ENCODE peak calls at places on chromosomes 11 and 22, in seven cellular contexts. V is A673, J is Panc1, E is pancreas, I is neuronal stem cell, Q is small intestine, F is sigmoid colon. Y is an unnamed sample.

GRCh38 chr22:21858025-21858764 is 9.2 kb downstream of the MAPK1 start:
- DNase-seq in J (no peak), F (no peak), I (no peak), Q (peak; percentile 23), E (no peak), V (no peak), Y (no peak)

GRCh38 chr11:47057374-47057773 is 119.3 kb downstream of the ARFGAP2 start:
- DNase-seq in F (no peak), E (no peak), I (no peak), V (no peak), Q (no peak), J (no peak), Y (no peak)

GRCh38 chr11:5229388-5229787 is 2.5 kb upstream of the HBB start:
- DNase-seq in I (no peak), J (no peak), F (no peak), Q (no peak), E (no peak), V (no peak), Y (no peak)

GRCh38 chr11:13120691-13121090 is 111.6 kb downstream of the RASSF10 start:
- DNase-seq in Q (no peak), E (no peak), I (no peak), V (peak; percentile 3), J (no peak), F (no peak), Y (no peak)

GRCh38 chr22:22400099-22400498 is 108.4 kb downstream of the ZNF280B start:
- DNase-seq in F (no peak), J (no peak), E (no peak), V (no peak), Q (no peak), I (no peak), Y (no peak)

GRCh38 chr22:44698531-44699421 is 3.2 kb upstream of the PRR5 start:
- DNase-seq in E (no peak), F (peak; percentile 81), J (no peak), I (peak; percentile 52), V (no peak), Q (no peak), Y (no peak)

GRCh38 chr11:86115542-86116385 is 46.9 kb upstream of the PICALM start:
- DNase-seq in E (no peak), V (no peak), J (no peak), F (no peak), Q (no peak), I (no peak), Y (no peak)

GRCh38 chr11:9761441-9761945 is 97.6 kb downstream of the SWAP70 start:
- DNase-seq in F (no peak), E (no peak), V (no peak), I (no peak), J (no peak), Q (no peak), Y (no peak)

GRCh38 chr22:26573026-26573662 is 16.8 kb downstream of the TPST2 start:
- DNase-seq in I (no peak), V (peak; percentile 12), Q (peak; percentile 63), E (no peak), J (no peak), F (peak; percentile 72), Y (peak; percentile 40)

GRCh38 chr22:35347462-35347861 is 33.4 kb upstream of the HMOX1 start:
- DNase-seq in J (no peak), V (no peak), F (no peak), I (no peak), Q (no peak), E (no peak), Y (no peak)

GRCh38 chr22:29813563-29813962 is 24.5 kb downstream of the ASCC2 start:
- DNase-seq in V (no peak), Q (peak; percentile 10), F (no peak), J (no peak), I (no peak), E (no peak), Y (no peak)

GRCh38 chr11:34750692-34751405 is 130.0 kb downstream of the EHF start:
- DNase-seq in J (no peak), Q (no peak), V (no peak), E (no peak), F (no peak), I (no peak), Y (no peak)

GRCh38 chr11:57491371-57492061 is 24.0 kb downstream of the SLC43A1 start:
- DNase-seq in J (no peak), V (peak; percentile 67), Q (peak; percentile 46), F (no peak), I (peak; percentile 43), E (no peak), Y (peak; percentile 62)

GRCh38 chr11:128599729-128600128 is 12.4 kb upstream of the ETS1 start:
- DNase-seq in V (no peak), I (no peak), E (no peak), Q (no peak), J (no peak), F (no peak), Y (no peak)

GRCh38 chr22:16721969-16722368 is 103.2 kb downstream of the XKR3 start:
- DNase-seq in J (no peak), V (no peak), F (no peak), Q (no peak), I (no peak), E (no peak), Y (no peak)

GRCh38 chr22:25774575-25775026 is 32.6 kb downstream of the MYO18B start:
- DNase-seq in F (no peak), V (peak; percentile 25), I (peak; percentile 44), E (no peak), Q (no peak), J (no peak), Y (no peak)

GRCh38 chr11:44957051-44957515 is 6.4 kb upstream of the TP53I11 start:
- DNase-seq in F (no peak), V (peak; percentile 63), I (no peak), E (no peak), Q (no peak), J (no peak), Y (no peak)

GRCh38 chr11:111707039-111707690 is 59.0 kb downstream of the PPP2R1B start:
- DNase-seq in E (no peak), Q (peak; percentile 44), V (peak; percentile 69), I (no peak), F (peak; percentile 87), J (no peak), Y (peak; percentile 38)

GRCh38 chr11:44007746-44008501 is 39.9 kb upstream of the ACCSL start:
- DNase-seq in I (no peak), J (no peak), Q (no peak), V (no peak), F (peak; percentile 34), E (no peak), Y (no peak)

GRCh38 chr11:110356769-110357671 is 60.6 kb upstream of the RDX start:
- DNase-seq in F (no peak), V (peak; percentile 82), Q (no peak), I (no peak), J (no peak), E (no peak), Y (no peak)

GRCh38 chr22:21942939-21943338 is 9.7 kb downstream of the PPM1F start:
- DNase-seq in I (no peak), J (no peak), F (peak; percentile 80), E (no peak), V (peak; percentile 90), Q (no peak), Y (no peak)

GRCh38 chr11:135027461-135027860 is 615.4 kb upstream of the B3GAT1 start:
- DNase-seq in I (peak; percentile 65), J (no peak), F (no peak), V (peak; percentile 53), Q (peak; percentile 40), E (no peak), Y (peak; percentile 16)

GRCh38 chr11:8838248-8838647 is 72.7 kb upstream of the AKIP1 start:
- DNase-seq in Q (no peak), J (no peak), F (peak; percentile 46), I (no peak), E (no peak), V (no peak), Y (peak; percentile 12)

GRCh38 chr11:15911377-15912044 is 444.8 kb downstream of the SOX6 start:
- DNase-seq in J (no peak), Q (no peak), V (peak; percentile 85), F (no peak), E (no peak), I (no peak), Y (peak; percentile 74)

GRCh38 chr11:11072067-11072466 is 214.2 kb upstream of the ZBED5 start:
- DNase-seq in J (no peak), F (no peak), Q (no peak), E (no peak), V (no peak), I (no peak), Y (no peak)
- H3K27me3 ChIP-seq in J (peaks cover 2% of the 10 kb centered on the region), F (no peaks in the 10 kb centered on the region), Q (no peaks in the 10 kb centered on the region), E (no peaks in the 10 kb centered on the region), V (no peaks in the 10 kb centered on the region), I (no peaks in the 10 kb centered on the region), Y (no peaks in the 10 kb centered on the region)

GRCh38 chr11:64241175-64241429 is 207 bp downstream of the FKBP2 start:
- DNase-seq in Q (no peak), J (no peak), V (no peak), I (no peak), F (no peak), E (no peak), Y (no peak)
- H3K4me1 ChIP-seq in Q (no peaks in the 10 kb centered on the region), J (peaks cover 30% of the 10 kb centered on the region), V (peaks cover 9% of the 10 kb centered on the region), I (peaks cover 16% of the 10 kb centered on the region), F (peaks cover 53% of the 10 kb centered on the region), E (peaks cover 46% of the 10 kb centered on the region), Y (peaks cover 14% of the 10 kb centered on the region)

GRCh38 chr11:69003301-69003865 is 9.7 kb downstream of the MRGPRF start:
- DNase-seq in V (no peak), Q (no peak), I (no peak), E (no peak), F (peak; percentile 65), J (no peak), Y (no peak)

GRCh38 chr11:69005183-69005630 is 7.8 kb downstream of the MRGPRF start:
- DNase-seq in E (peak; percentile 40), F (peak; percentile 76), V (no peak), Q (no peak), J (no peak), I (no peak), Y (no peak)

GRCh38 chr11:69004411-69005182 is 8.4 kb downstream of the MRGPRF start:
- DNase-seq in E (peak; percentile 42), Q (no peak), F (peak; percentile 66), V (no peak), J (no peak), I (no peak), Y (no peak)

GRCh38 chr11:69002743-69003231 is 10.3 kb downstream of the MRGPRF start:
- DNase-seq in Q (no peak), J (no peak), F (peak; percentile 67), I (no peak), E (peak; percentile 43), V (no peak), Y (no peak)

DNA sequence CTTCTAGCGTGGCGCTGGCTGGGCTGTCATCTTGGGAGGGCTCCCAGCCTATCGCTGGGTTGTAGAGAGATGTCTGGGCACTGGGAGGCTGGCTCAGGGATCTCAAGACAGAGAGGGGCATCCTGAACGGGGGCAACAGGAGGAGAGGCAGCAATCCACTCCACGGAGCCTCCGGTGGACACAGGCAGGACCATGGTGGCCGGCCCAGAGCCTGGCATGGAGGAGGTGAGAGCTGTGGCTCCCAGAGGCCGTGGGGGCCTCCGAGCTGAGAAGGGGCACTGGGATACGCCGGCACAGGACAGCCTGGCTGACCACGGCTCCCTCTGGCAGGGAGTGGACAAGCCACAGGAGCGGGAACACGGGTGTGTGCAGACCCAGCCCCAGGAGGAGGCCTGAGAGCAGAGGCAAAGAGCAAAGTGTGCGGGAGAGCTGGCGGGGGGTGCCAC is 9.2 kb downstream of the MRGPRF start:
- DNase-seq in F (peak; percentile 72), I (no peak), J (no peak), Q (no peak), V (no peak), E (peak; percentile 50), Y (no peak)
- H3K27me3 ChIP-seq in F (no peaks in the 10 kb centered on the region), I (peaks cover 44% of the 10 kb centered on the region), J (no peaks in the 10 kb centered on the region), Q (peaks cover 4% of the 10 kb centered on the region), V (no peaks in the 10 kb centered on the region), E (no peaks in the 10 kb centered on the region), Y (no peaks in the 10 kb centered on the region)

GRCh38 chr22:46047841-46048595 is 71.1 kb upstream of the WNT7B start:
- DNase-seq in I (no peak), E (peak; percentile 58), Q (no peak), F (peak; percentile 72), V (no peak), J (no peak), Y (no peak)
- H3K4me1 ChIP-seq in I (no peaks in the 10 kb centered on the region), E (peaks cover 57% of the 10 kb centered on the region), Q (peaks cover 2% of the 10 kb centered on the region), F (peaks cover 79% of the 10 kb centered on the region), V (peaks cover 20% of the 10 kb centered on the region), J (peaks cover 41% of the 10 kb centered on the region), Y (peaks cover 92% of the 10 kb centered on the region)